ENCODE peak calls at places on chromosomes 1 and 21, in five cellular contexts. One of them, this sample, is unnamed.

GRCh38 chr1:207336559-207337467 is 15.3 kb downstream of the CD55 start:
- DNase-seq in tibial nerve: no peak
- DNase-seq in body of pancreas: no peak
- DNase-seq in fibroblast of lung: peak; percentile 38
- DNase-seq in A549: peak; percentile 11
- DNase-seq in this sample: no peak

GRCh38 chr1:98884864-98885263 is 119.8 kb downstream of the PLPPR5 start:
- DNase-seq in tibial nerve: no peak
- DNase-seq in body of pancreas: no peak
- DNase-seq in A549: no peak
- DNase-seq in fibroblast of lung: no peak
- DNase-seq in this sample: no peak

GRCh38 chr1:215682232-215682631 is 115.1 kb downstream of the KCTD3 start:
- DNase-seq in tibial nerve: no peak
- DNase-seq in A549: no peak
- DNase-seq in body of pancreas: no peak
- DNase-seq in fibroblast of lung: no peak
- DNase-seq in this sample: no peak

GRCh38 chr1:95207223-95207935 is 26.6 kb upstream of the RWDD3 start:
- DNase-seq in tibial nerve: no peak
- DNase-seq in body of pancreas: peak; percentile 36
- DNase-seq in A549: no peak
- DNase-seq in fibroblast of lung: no peak
- DNase-seq in this sample: no peak

GRCh38 chr1:230823421-230823820 is 44.9 kb downstream of the C1orf198 start:
- DNase-seq in tibial nerve: no peak
- DNase-seq in body of pancreas: peak; percentile 19
- DNase-seq in fibroblast of lung: no peak
- DNase-seq in A549: no peak
- DNase-seq in this sample: no peak

GRCh38 chr1:89151021-89151420 is 24.8 kb downstream of the GBP7 start:
- DNase-seq in body of pancreas: no peak
- DNase-seq in A549: no peak
- DNase-seq in tibial nerve: no peak
- DNase-seq in fibroblast of lung: no peak
- DNase-seq in this sample: no peak

GRCh38 chr21:45468051-45468970 is 63.3 kb downstream of the COL18A1 start:
- DNase-seq in body of pancreas: no peak
- DNase-seq in tibial nerve: no peak
- DNase-seq in A549: no peak
- DNase-seq in fibroblast of lung: no peak
- DNase-seq in this sample: no peak

GRCh38 chr1:153778051-153778823 is 3.0 kb downstream of the SLC27A3 start:
- DNase-seq in A549: no peak
- DNase-seq in tibial nerve: no peak
- DNase-seq in body of pancreas: no peak
- DNase-seq in fibroblast of lung: no peak
- DNase-seq in this sample: no peak

GRCh38 chr1:201064806-201065205 is 41.3 kb upstream of the KIF21B start:
- DNase-seq in A549: no peak
- DNase-seq in body of pancreas: no peak
- DNase-seq in tibial nerve: no peak
- DNase-seq in fibroblast of lung: no peak
- DNase-seq in this sample: no peak

GRCh38 chr1:67261646-67262045 is 46.0 kb upstream of the IL12RB2 start:
- DNase-seq in fibroblast of lung: no peak
- DNase-seq in A549: no peak
- DNase-seq in tibial nerve: no peak
- DNase-seq in body of pancreas: peak; percentile 23
- DNase-seq in this sample: peak; percentile 18

GRCh38 chr1:24322636-24323177 is 3.5 kb downstream of the GRHL3 start:
- DNase-seq in A549: no peak
- DNase-seq in body of pancreas: no peak
- DNase-seq in tibial nerve: no peak
- DNase-seq in fibroblast of lung: peak; percentile 34
- DNase-seq in this sample: no peak

GRCh38 chr1:227947425-227947677 is 381 bp downstream of the WNT9A start:
- DNase-seq in A549: peak; percentile 45
- DNase-seq in tibial nerve: no peak
- DNase-seq in fibroblast of lung: peak; percentile 30
- DNase-seq in body of pancreas: no peak
- DNase-seq in this sample: no peak

GRCh38 chr1:93722081-93723031 is 40.7 kb upstream of the BCAR3 start:
- DNase-seq in body of pancreas: peak; percentile 25
- DNase-seq in tibial nerve: no peak
- DNase-seq in A549: no peak
- DNase-seq in fibroblast of lung: no peak
- DNase-seq in this sample: peak; percentile 60

GRCh38 chr1:42736152-42736551 is 3.9 kb downstream of the CLDN19 start:
- DNase-seq in A549: peak; percentile 40
- DNase-seq in body of pancreas: no peak
- DNase-seq in fibroblast of lung: no peak
- DNase-seq in tibial nerve: no peak
- DNase-seq in this sample: peak; percentile 66

GRCh38 chr1:229024528-229025119 is 246.3 kb upstream of the RAB4A start:
- DNase-seq in A549: peak; percentile 89
- DNase-seq in tibial nerve: no peak
- DNase-seq in fibroblast of lung: peak; percentile 82
- DNase-seq in body of pancreas: peak; percentile 23
- DNase-seq in this sample: no peak

GRCh38 chr1:6472391-6472790 is 6.4 kb upstream of the TNFRSF25 start:
- DNase-seq in A549: no peak
- DNase-seq in tibial nerve: no peak
- DNase-seq in body of pancreas: no peak
- DNase-seq in fibroblast of lung: no peak
- DNase-seq in this sample: no peak

GRCh38 chr1:155124503-155125463 is 2.9 kb upstream of the EFNA1 start:
- DNase-seq in tibial nerve: no peak
- DNase-seq in A549: no peak
- DNase-seq in fibroblast of lung: peak; percentile 29
- DNase-seq in body of pancreas: no peak
- DNase-seq in this sample: no peak

GRCh38 chr1:227318003-227318851 is at the start of gene CDC42BPA:
- DNase-seq in body of pancreas: peak; percentile 83
- DNase-seq in tibial nerve: peak; percentile 52
- DNase-seq in A549: peak; percentile 81
- DNase-seq in fibroblast of lung: peak; percentile 90
- DNase-seq in this sample: peak; percentile 84

GRCh38 chr1:230091473-230092231 is 24.6 kb downstream of the GALNT2 start:
- DNase-seq in fibroblast of lung: peak; percentile 68
- DNase-seq in body of pancreas: no peak
- DNase-seq in tibial nerve: no peak
- DNase-seq in A549: no peak
- DNase-seq in this sample: no peak

GRCh38 chr1:210920258-210920657 is 213.7 kb downstream of the KCNH1 start:
- DNase-seq in tibial nerve: no peak
- DNase-seq in A549: no peak
- DNase-seq in body of pancreas: no peak
- DNase-seq in fibroblast of lung: no peak
- DNase-seq in this sample: no peak

GRCh38 chr21:26365849-26366248 is 195.3 kb upstream of the APP start:
- DNase-seq in A549: no peak
- DNase-seq in tibial nerve: no peak
- DNase-seq in fibroblast of lung: no peak
- DNase-seq in body of pancreas: no peak
- DNase-seq in this sample: no peak

GRCh38 chr1:181318858-181319235 is 164.5 kb upstream of the CACNA1E start:
- DNase-seq in tibial nerve: no peak
- DNase-seq in body of pancreas: no peak
- DNase-seq in A549: no peak
- DNase-seq in fibroblast of lung: peak; percentile 1
- DNase-seq in this sample: no peak

GRCh38 chr1:229440821-229441537 is 7.1 kb upstream of the ACTA1 start:
- DNase-seq in A549: no peak
- DNase-seq in body of pancreas: no peak
- DNase-seq in tibial nerve: no peak
- DNase-seq in fibroblast of lung: peak; percentile 87
- DNase-seq in this sample: no peak

GRCh38 chr1:25563330-25564215 is 20.2 kb downstream of the LDLRAP1 start:
- DNase-seq in fibroblast of lung: no peak
- DNase-seq in tibial nerve: no peak
- DNase-seq in body of pancreas: no peak
- DNase-seq in A549: no peak
- DNase-seq in this sample: no peak

GRCh38 chr1:233097546-233098254 is 147.3 kb downstream of the NTPCR start:
- DNase-seq in tibial nerve: no peak
- DNase-seq in fibroblast of lung: peak; percentile 80
- DNase-seq in body of pancreas: no peak
- DNase-seq in A549: no peak
- DNase-seq in this sample: no peak

GRCh38 chr1:204359474-204360255 is at the start of gene PLEKHA6:
- DNase-seq in body of pancreas: peak; percentile 47
- DNase-seq in tibial nerve: no peak
- DNase-seq in fibroblast of lung: peak; percentile 33
- DNase-seq in A549: no peak
- DNase-seq in this sample: peak; percentile 100

GRCh38 chr1:22888320-22889075 is 84.2 kb downstream of the LACTBL1 start:
- DNase-seq in tibial nerve: no peak
- DNase-seq in body of pancreas: no peak
- DNase-seq in fibroblast of lung: peak; percentile 56
- DNase-seq in A549: no peak
- DNase-seq in this sample: no peak

GRCh38 chr1:13710097-13710496 is 10.1 kb downstream of the PRDM2 start:
- DNase-seq in body of pancreas: no peak
- DNase-seq in tibial nerve: no peak
- DNase-seq in A549: no peak
- DNase-seq in fibroblast of lung: no peak
- DNase-seq in this sample: no peak

DNA sequence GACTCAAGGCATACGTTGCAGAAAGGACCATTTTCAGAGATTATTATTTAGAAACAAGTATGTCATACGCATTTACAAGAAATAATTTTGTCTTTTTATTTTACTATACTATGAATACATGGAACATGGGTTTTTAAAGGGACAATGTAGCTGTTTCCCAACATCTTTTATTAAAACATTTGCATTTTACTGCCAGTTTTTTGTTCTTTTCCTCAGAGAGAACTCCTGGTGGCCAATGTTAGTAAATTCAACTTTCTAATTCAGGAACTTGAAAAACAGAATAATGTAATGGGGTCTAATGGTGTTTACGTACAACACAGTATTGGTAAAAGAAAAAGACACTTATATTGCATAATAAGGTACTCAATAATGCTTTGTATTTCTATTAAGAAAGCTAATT is 14.9 kb downstream of the PRDM2 start:
- DNase-seq in body of pancreas: no peak
- DNase-seq in fibroblast of lung: no peak
- DNase-seq in tibial nerve: no peak
- DNase-seq in A549: no peak
- DNase-seq in this sample: no peak
- H3K27ac ChIP-seq in body of pancreas: no peak overlapping the region
- H3K27ac ChIP-seq in fibroblast of lung: no peak overlapping the region
- H3K27ac ChIP-seq in tibial nerve: no peak overlapping the region
- H3K27ac ChIP-seq in A549: no peak overlapping the region
- H3K27ac ChIP-seq in this sample: no peak overlapping the region

DNA sequence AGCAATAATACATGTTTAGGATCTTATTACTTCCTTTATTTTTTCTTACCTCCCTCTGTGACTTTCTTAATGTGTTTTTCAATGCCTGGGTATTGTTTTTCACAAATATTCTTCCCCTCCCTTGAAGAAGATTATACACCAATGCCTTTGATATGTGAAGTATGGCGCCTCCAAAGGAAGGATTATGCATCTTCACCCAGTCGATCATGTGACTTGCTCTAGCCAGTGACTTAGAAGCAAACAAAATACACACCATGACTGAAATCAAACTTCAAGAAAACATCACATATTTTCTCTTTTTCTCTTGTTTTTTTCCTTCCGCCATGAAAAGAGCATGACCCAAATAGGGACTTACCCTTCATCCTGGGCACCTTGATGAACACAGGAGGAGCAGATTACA is 297.1 kb downstream of the NCAM2 start:
- DNase-seq in A549: no peak
- DNase-seq in tibial nerve: no peak
- DNase-seq in fibroblast of lung: no peak
- DNase-seq in body of pancreas: no peak
- DNase-seq in this sample: no peak
- TF ChIP-seq CTCF in A549: no peak
- TF ChIP-seq CTCF in tibial nerve: no peak
- TF ChIP-seq CTCF in fibroblast of lung: no peak
- TF ChIP-seq CTCF in body of pancreas: no peak
- TF ChIP-seq CTCF in this sample: no peak

GRCh38 chr21:16084776-16085364 is 355.1 kb downstream of the USP25 start:
- DNase-seq in fibroblast of lung: peak; percentile 88
- DNase-seq in body of pancreas: peak; percentile 23
- DNase-seq in tibial nerve: no peak
- DNase-seq in A549: no peak
- DNase-seq in this sample: peak; percentile 17
- H3K4me3 ChIP-seq in fibroblast of lung: no peak overlapping the region
- H3K4me3 ChIP-seq in body of pancreas: no peak overlapping the region
- H3K4me3 ChIP-seq in tibial nerve: no peak overlapping the region
- H3K4me3 ChIP-seq in A549: no peak overlapping the region
- H3K4me3 ChIP-seq in this sample: no peak overlapping the region

GRCh38 chr1:3072948-3073519 is 4.0 kb downstream of the PRDM16 start:
- DNase-seq in body of pancreas: no peak
- DNase-seq in tibial nerve: no peak
- DNase-seq in fibroblast of lung: no peak
- DNase-seq in A549: no peak
- DNase-seq in this sample: no peak

GRCh38 chr1:3075666-3076387 is 6.8 kb downstream of the PRDM16 start:
- DNase-seq in body of pancreas: no peak
- DNase-seq in tibial nerve: no peak
- DNase-seq in fibroblast of lung: no peak
- DNase-seq in A549: no peak
- DNase-seq in this sample: no peak

GRCh38 chr1:3073520-3074296 is 4.7 kb downstream of the PRDM16 start:
- DNase-seq in fibroblast of lung: peak; percentile 14
- DNase-seq in body of pancreas: peak; percentile 31
- DNase-seq in tibial nerve: no peak
- DNase-seq in A549: no peak
- DNase-seq in this sample: no peak

GRCh38 chr1:3074800-3075199 is 5.8 kb downstream of the PRDM16 start:
- DNase-seq in tibial nerve: no peak
- DNase-seq in A549: no peak
- DNase-seq in fibroblast of lung: peak; percentile 32
- DNase-seq in body of pancreas: peak; percentile 56
- DNase-seq in this sample: no peak

DNA sequence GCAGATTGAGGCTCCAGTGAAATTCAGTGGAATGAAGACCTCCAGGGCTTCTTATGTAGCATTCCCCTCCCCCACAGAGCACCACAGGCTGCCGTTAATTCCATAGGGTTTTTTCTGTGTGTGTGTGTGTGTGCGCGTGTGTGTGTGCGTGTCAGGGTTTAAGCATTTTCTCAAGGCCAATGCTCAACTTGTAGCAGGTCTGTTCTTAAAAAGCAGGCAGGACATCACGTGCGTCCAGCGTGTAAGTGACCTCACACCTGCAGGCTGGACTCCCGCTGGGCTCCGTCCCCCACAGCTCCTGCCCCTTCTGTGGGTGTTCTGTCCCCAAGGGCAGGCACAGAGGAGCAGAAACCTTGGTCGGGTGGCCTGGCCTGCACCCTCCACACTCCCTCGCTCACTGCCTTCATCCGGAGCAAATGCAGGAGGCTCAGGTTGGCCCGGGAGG is 5.3 kb downstream of the PRDM16 start:
- DNase-seq in fibroblast of lung: peak; percentile 25
- DNase-seq in A549: no peak
- DNase-seq in tibial nerve: no peak
- DNase-seq in body of pancreas: peak; percentile 67
- DNase-seq in this sample: peak; percentile 60
- H3K27ac ChIP-seq in fibroblast of lung: no peak overlapping the region
- H3K27ac ChIP-seq in A549: no peak overlapping the region
- H3K27ac ChIP-seq in tibial nerve: peak overlapping the region; percentile 97
- H3K27ac ChIP-seq in body of pancreas: peak overlapping the region; percentile 93
- H3K27ac ChIP-seq in this sample: no peak overlapping the region

This sample was measured in WERI-Rb-1.